ENCODE peak calls at places on chromosomes 11 and 22, in ten cellular contexts. F is A549, Y is IMR-90, M is HCT116, T is colonic mucosa, P is WERI-Rb-1, U is neural progenitor cell, Z is adrenal gland, K is right atrium auricular region, A is left ventricle myocardium inferior. L is an unnamed sample.

GRCh38 chr11:109140426-109140825 is 281.6 kb upstream of the C11orf87 start:
- DNase-seq in F (no peak), Y (no peak), M (no peak), T (no peak), P (no peak), U (no peak), Z (no peak), K (no peak), A (no peak), L (no peak)

GRCh38 chr11:14124345-14124744 is 161.8 kb downstream of the SPON1 start:
- DNase-seq in F (no peak), Y (no peak), M (no peak), T (no peak), P (no peak), U (no peak), Z (no peak), K (no peak), A (no peak), L (no peak)

GRCh38 chr11:61735391-61735790 is 17.0 kb upstream of the MYRF start:
- DNase-seq in F (no peak), Y (no peak), M (no peak), T (no peak), P (no peak), U (no peak), Z (no peak), K (no peak), A (no peak), L (no peak)

GRCh38 chr11:123093686-123094085 is 31.8 kb upstream of the HSPA8 start:
- DNase-seq in F (no peak), Y (no peak), M (no peak), T (no peak), P (no peak), U (no peak), Z (no peak), K (no peak), A (no peak), L (no peak)

GRCh38 chr11:31817621-31818493 is 6.7 kb upstream of the PAX6 start:
- DNase-seq in F (no peak), Y (no peak), M (no peak), T (no peak), P (no peak), U (peak; percentile 79), Z (no peak), K (no peak), A (no peak), L (no peak)

GRCh38 chr22:41478891-41479521 is 10.1 kb downstream of the ACO2 start:
- DNase-seq in F (no peak), Y (peak; percentile 59), M (no peak), T (no peak), P (peak; percentile 39), U (no peak), Z (peak; percentile 80), K (no peak), A (no peak), L (peak; percentile 41)

GRCh38 chr11:35158371-35159081 is 19.6 kb downstream of the CD44 start:
- DNase-seq in F (no peak), Y (no peak), M (no peak), T (peak; percentile 61), P (peak; percentile 66), U (no peak), Z (no peak), K (peak; percentile 72), A (no peak), L (no peak)

GRCh38 chr22:38462960-38463784 is 4.7 kb upstream of the KDELR3 start:
- DNase-seq in F (no peak), Y (no peak), M (no peak), T (peak; percentile 35), P (no peak), U (peak; percentile 80), Z (no peak), K (no peak), A (peak; percentile 75), L (no peak)

DNA sequence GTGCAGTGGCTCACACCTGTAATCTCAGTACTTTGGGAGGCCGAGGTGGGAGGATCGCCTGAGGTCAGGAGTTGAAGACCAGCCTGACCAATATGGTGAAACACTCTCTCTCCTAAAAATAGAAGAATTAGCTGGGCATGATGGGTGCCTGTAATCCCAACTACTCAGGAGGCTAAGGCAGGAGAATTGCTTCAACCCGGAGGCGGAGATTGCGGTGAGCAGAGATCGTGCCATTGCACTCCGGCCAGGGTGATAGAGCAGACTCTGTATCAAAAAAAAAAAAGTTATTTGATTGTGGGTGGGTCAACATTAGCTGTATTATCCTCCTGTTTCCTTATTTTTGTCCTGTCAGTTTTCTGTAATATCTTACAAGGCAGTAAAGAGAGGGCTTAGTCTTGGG is 11.9 kb upstream of the RFPL1 start:
- DNase-seq in F (no peak), Y (no peak), M (no peak), T (no peak), P (no peak), U (no peak), Z (no peak), K (no peak), A (no peak), L (peak; percentile 15)
- TF ChIP-seq CTCF in F (no peak), Y (no peak), M (no peak), T (no peak), P (no peak), U (no peak), Z (no peak), K (no peak), A (no peak), L (no peak)

GRCh38 chr11:95108159-95108611 is 18.5 kb downstream of the ENDOD1 start:
- DNase-seq in F (peak; percentile 11), Y (peak; percentile 34), M (no peak), T (peak; percentile 53), P (no peak), U (peak; percentile 5), Z (peak; percentile 74), K (no peak), A (peak; percentile 24), L (no peak)

GRCh38 chr11:95101935-95102334 is 12.3 kb downstream of the ENDOD1 start:
- DNase-seq in F (no peak), Y (no peak), M (no peak), T (no peak), P (peak; percentile 74), U (no peak), Z (no peak), K (no peak), A (no peak), L (no peak)

GRCh38 chr11:95104121-95104830 is 14.6 kb downstream of the ENDOD1 start:
- DNase-seq in F (no peak), Y (no peak), M (no peak), T (no peak), P (peak; percentile 38), U (no peak), Z (no peak), K (no peak), A (no peak), L (no peak)

GRCh38 chr11:95100856-95101507 is 11.3 kb downstream of the ENDOD1 start:
- DNase-seq in F (no peak), Y (no peak), M (no peak), T (no peak), P (no peak), U (no peak), Z (no peak), K (no peak), A (no peak), L (no peak)

GRCh38 chr11:95104916-95105315 is 15.3 kb downstream of the ENDOD1 start:
- DNase-seq in F (no peak), Y (no peak), M (no peak), T (no peak), P (no peak), U (no peak), Z (no peak), K (no peak), A (no peak), L (no peak)
- H3K27ac ChIP-seq in F (no peak overlapping the region), Y (no peak overlapping the region), M (no peak overlapping the region), T (no peak overlapping the region), P (peak overlapping the region; percentile 64), U (no peak overlapping the region), Z (no peak overlapping the region), K (no peak overlapping the region), A (no peak overlapping the region), L (no peak overlapping the region)

GRCh38 chr11:118884613-118885274 is 1.1 kb downstream of the CXCR5 start:
- DNase-seq in F (no peak), Y (no peak), M (no peak), T (no peak), P (no peak), U (no peak), Z (no peak), K (no peak), A (no peak), L (no peak)

GRCh38 chr11:118887219-118887618 is 3.5 kb downstream of the CXCR5 start:
- DNase-seq in F (no peak), Y (no peak), M (no peak), T (no peak), P (no peak), U (no peak), Z (peak; percentile 11), K (no peak), A (no peak), L (no peak)

GRCh38 chr11:118886681-118887111 is 3.0 kb downstream of the CXCR5 start:
- DNase-seq in F (no peak), Y (no peak), M (no peak), T (no peak), P (no peak), U (no peak), Z (no peak), K (no peak), A (no peak), L (no peak)

GRCh38 chr11:118885319-118885718 is 1.6 kb downstream of the CXCR5 start:
- DNase-seq in F (no peak), Y (no peak), M (no peak), T (no peak), P (no peak), U (no peak), Z (no peak), K (no peak), A (no peak), L (no peak)

DNA sequence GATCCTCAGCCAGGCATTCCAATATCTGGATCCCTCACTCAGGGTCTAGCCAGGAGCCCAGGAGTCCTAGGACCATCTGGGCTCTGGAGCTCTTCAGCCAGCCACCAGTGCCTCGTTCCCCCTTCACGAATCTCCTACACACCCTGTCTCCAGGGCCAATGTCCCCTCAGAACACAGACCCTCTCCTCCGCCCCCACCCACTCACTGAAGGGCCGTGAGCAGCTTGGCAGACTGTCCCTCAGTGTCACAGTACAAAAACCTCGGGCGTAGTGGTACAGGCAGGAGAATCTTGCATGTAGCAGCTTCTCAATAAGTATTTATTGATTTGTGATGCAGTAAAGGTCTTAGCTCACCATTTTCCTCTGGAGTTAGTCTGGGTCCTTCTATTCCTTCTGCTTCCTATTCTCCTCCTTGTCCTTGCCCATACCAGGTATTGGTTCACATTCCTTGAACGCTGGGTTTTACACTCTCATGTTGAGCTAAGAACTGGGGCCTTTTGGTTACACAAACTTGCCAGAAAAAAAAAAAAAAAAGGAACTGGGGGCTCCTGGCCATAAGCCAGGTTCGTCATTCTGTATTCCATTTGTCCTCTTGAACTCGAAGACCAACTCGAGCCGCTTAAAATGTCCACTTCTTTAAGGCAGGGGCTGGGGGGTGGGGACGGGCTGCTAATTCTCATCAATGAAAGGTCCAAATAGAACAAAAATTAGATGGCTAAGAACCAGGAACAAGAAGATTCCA is 2.3 kb downstream of the CXCR5 start:
- DNase-seq in F (no peak), Y (no peak), M (no peak), T (no peak), P (no peak), U (no peak), Z (no peak), K (no peak), A (no peak), L (no peak)
- H3K4me3 ChIP-seq in F (no peak overlapping the region), Y (no peak overlapping the region), M (no peak overlapping the region), T (no peak overlapping the region), P (no peak overlapping the region), U (no peak overlapping the region), Z (no peak overlapping the region), K (no peak overlapping the region), A (no peak overlapping the region), L (no peak overlapping the region)

GRCh38 chr11:90294091-90294490 is 71.2 kb upstream of the CHORDC1 start:
- DNase-seq in F (no peak), Y (no peak), M (no peak), T (no peak), P (no peak), U (no peak), Z (no peak), K (no peak), A (no peak), L (no peak)
- TF ChIP-seq CTCF in F (no peak), Y (no peak), M (no peak), T (no peak), P (no peak), U (no peak), Z (no peak), K (no peak), A (no peak), L (no peak)